ENCODE peak calls at places on chromosomes 1 and 21, in five cellular contexts. V, U, Y, K and N are unnamed samples.

GRCh38 chr1:17967623-17968022 is 140.0 kb upstream of the IGSF21 start:
- DNase-seq in Y (no peak), V (no peak), U (no peak), K (no peak), N (no peak)

GRCh38 chr1:209537336-209538114 is 46.0 kb upstream of the CAMK1G start:
- DNase-seq in K (no peak), Y (no peak), U (no peak), V (no peak), N (no peak)

GRCh38 chr1:232166942-232167341 is 463.0 kb downstream of the SIPA1L2 start:
- DNase-seq in Y (no peak), K (no peak), V (no peak), U (no peak), N (no peak)

GRCh38 chr21:37130971-37131370 is 57.9 kb downstream of the TTC3 start:
- DNase-seq in K (no peak), Y (peak), U (peak), V (peak), N (no peak)

GRCh38 chr1:33814166-33814565 is 49.7 kb upstream of the HMGB4 start:
- DNase-seq in U (peak), Y (no peak), K (no peak), V (peak), N (no peak)

GRCh38 chr1:179175011-179175934 is 54.2 kb downstream of the ABL2 start:
- DNase-seq in U (peak), V (peak), K (no peak), Y (peak), N (no peak)

GRCh38 chr1:64435000-64435399 is 34.9 kb upstream of the CACHD1 start:
- DNase-seq in K (no peak), U (no peak), V (no peak), Y (no peak), N (no peak)

GRCh38 chr1:15700510-15700909 is 16.4 kb downstream of the PLEKHM2 start:
- DNase-seq in U (no peak), K (no peak), V (peak), Y (peak), N (no peak)

GRCh38 chr1:226132731-226133503 is 53.6 kb downstream of the ACBD3 start:
- DNase-seq in K (no peak), Y (no peak), V (no peak), U (no peak), N (no peak)

GRCh38 chr1:24491577-24492360 is 10.9 kb upstream of the RCAN3 start:
- DNase-seq in U (peak), K (no peak), V (no peak), Y (no peak), N (no peak)

GRCh38 chr21:15241997-15242767 is 177.4 kb upstream of the NRIP1 start:
- DNase-seq in U (no peak), V (peak), K (no peak), Y (no peak), N (no peak)

GRCh38 chr21:31660134-31660565 is 657 bp downstream of the SOD1 start:
- DNase-seq in K (no peak), U (no peak), Y (no peak), V (no peak), N (no peak)

GRCh38 chr1:172826096-172826741 is 167.3 kb downstream of the FASLG start:
- DNase-seq in Y (peak), V (peak), K (no peak), U (peak), N (no peak)

GRCh38 chr1:201347498-201348210 is 29.8 kb downstream of the TNNT2 start:
- DNase-seq in K (no peak), Y (no peak), V (no peak), U (no peak), N (no peak)

GRCh38 chr21:32753818-32754610 is 17.5 kb downstream of the PAXBP1 start:
- DNase-seq in V (no peak), U (no peak), Y (no peak), K (no peak), N (no peak)

GRCh38 chr1:60573121-60573520 is 499.6 kb upstream of the C1orf87 start:
- DNase-seq in Y (no peak), V (peak), K (no peak), U (no peak), N (peak)

GRCh38 chr1:8962812-8963669 is 17.4 kb downstream of the CA6 start:
- DNase-seq in Y (no peak), U (peak), V (no peak), K (no peak), N (peak)